ENCODE peak calls at places on chromosomes 7 and 10, in eight cellular contexts. C is OCI-LY7, K is HCT116, V is MM.1S, F is neural progenitor cell, Y is hepatocyte, G is GM23248, O is SK-N-SH. U is an unnamed sample.

GRCh38 chr7:15652776-15653290 is 33.6 kb downstream of the MEOX2 start:
- DNase-seq in C (no peak), K (no peak), V (no peak), F (no peak), Y (peak), G (no peak), O (no peak), U (no peak)

GRCh38 chr10:124093076-124093773 is at the start of gene CHST15:
- DNase-seq in C (peak), K (peak), V (peak), F (peak), Y (peak), G (peak), O (peak), U (peak)

GRCh38 chr7:89798599-89798996 is 355.7 kb upstream of the STEAP1 start:
- DNase-seq in C (no peak), K (no peak), V (no peak), F (no peak), Y (no peak), G (no peak), O (no peak), U (no peak)

GRCh38 chr10:29649561-29650551 is 15.1 kb upstream of the SVIL start:
- DNase-seq in C (no peak), K (no peak), V (no peak), F (no peak), Y (no peak), G (peak), O (no peak), U (no peak)

GRCh38 chr7:1169409-1170368 is 9.7 kb upstream of the ZFAND2A start:
- DNase-seq in C (peak), K (no peak), V (peak), F (peak), Y (peak), G (peak), O (peak), U (peak)

GRCh38 chr7:99141756-99142726 is 1.9 kb downstream of the SMURF1 start:
- DNase-seq in C (peak), K (no peak), V (no peak), F (peak), Y (peak), G (peak), O (peak), U (peak)

GRCh38 chr7:155422151-155422550 is 35.8 kb upstream of the EN2 start:
- DNase-seq in C (no peak), K (no peak), V (no peak), F (no peak), Y (no peak), G (no peak), O (no peak), U (no peak)

GRCh38 chr10:93710333-93710909 is 8.0 kb upstream of the FRA10AC1 start:
- DNase-seq in C (no peak), K (no peak), V (no peak), F (no peak), Y (no peak), G (no peak), O (peak), U (no peak)

GRCh38 chr10:29379208-29379607 is 90.3 kb downstream of the LYZL1 start:
- DNase-seq in C (no peak), K (no peak), V (no peak), F (no peak), Y (no peak), G (no peak), O (no peak), U (no peak)

GRCh38 chr10:4034907-4035581 is 250.0 kb upstream of the KLF6 start:
- DNase-seq in C (no peak), K (no peak), V (no peak), F (no peak), Y (peak), G (peak), O (no peak), U (no peak)

GRCh38 chr7:88546808-88547207 is 212.7 kb upstream of the ZNF804B start:
- DNase-seq in C (peak), K (peak), V (peak), F (peak), Y (peak), G (peak), O (peak), U (peak)

GRCh38 chr10:3538291-3538849 is 246.6 kb downstream of the KLF6 start:
- DNase-seq in C (no peak), K (no peak), V (no peak), F (no peak), Y (no peak), G (peak), O (no peak), U (no peak)

GRCh38 chr10:82084496-82084895 is 209.5 kb downstream of the NRG3 start:
- DNase-seq in C (no peak), K (no peak), V (no peak), F (no peak), Y (no peak), G (no peak), O (no peak), U (no peak)

GRCh38 chr7:37128644-37129043 is 320.0 kb downstream of the ELMO1 start:
- DNase-seq in C (no peak), K (no peak), V (no peak), F (no peak), Y (no peak), G (no peak), O (no peak), U (no peak)

GRCh38 chr7:92435542-92435941 is 11.7 kb upstream of the GATAD1 start:
- DNase-seq in C (no peak), K (no peak), V (no peak), F (no peak), Y (no peak), G (no peak), O (no peak), U (no peak)

GRCh38 chr10:58956926-58957325 is 219.5 kb upstream of the PHYHIPL start:
- DNase-seq in C (no peak), K (peak), V (no peak), F (no peak), Y (no peak), G (peak), O (no peak), U (no peak)
- TF ChIP-seq EZH2phosphoT487 in C (no peak), K (no peak), V (no peak), F (no peak), Y (no peak), G (no peak), O (no peak), U (no peak)

DNA sequence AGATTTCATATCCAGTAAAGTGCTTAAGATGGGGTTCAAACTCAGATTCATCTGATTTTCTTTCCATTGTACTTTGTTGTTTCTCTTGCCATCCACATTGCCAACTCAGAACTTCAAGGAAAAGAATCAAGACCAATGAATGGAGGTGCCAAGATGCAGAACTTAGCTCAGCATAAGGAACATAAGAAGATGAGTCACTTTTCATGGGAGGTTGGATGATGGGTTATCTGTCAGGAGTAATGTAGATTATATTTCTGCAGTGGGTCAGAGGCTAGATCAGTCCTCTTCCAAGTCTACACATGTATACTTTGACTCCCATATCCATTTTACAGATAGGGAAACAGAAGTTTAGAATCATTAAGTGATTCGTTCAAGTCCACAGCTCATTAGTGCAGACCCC is 14.2 kb upstream of the ADD3 start:
- DNase-seq in C (no peak), K (no peak), V (no peak), F (no peak), Y (no peak), G (no peak), O (no peak), U (no peak)
- TF ChIP-seq EZH2phosphoT487 in C (no peak), K (no peak), V (no peak), F (no peak), Y (no peak), G (no peak), O (no peak), U (no peak)

DNA sequence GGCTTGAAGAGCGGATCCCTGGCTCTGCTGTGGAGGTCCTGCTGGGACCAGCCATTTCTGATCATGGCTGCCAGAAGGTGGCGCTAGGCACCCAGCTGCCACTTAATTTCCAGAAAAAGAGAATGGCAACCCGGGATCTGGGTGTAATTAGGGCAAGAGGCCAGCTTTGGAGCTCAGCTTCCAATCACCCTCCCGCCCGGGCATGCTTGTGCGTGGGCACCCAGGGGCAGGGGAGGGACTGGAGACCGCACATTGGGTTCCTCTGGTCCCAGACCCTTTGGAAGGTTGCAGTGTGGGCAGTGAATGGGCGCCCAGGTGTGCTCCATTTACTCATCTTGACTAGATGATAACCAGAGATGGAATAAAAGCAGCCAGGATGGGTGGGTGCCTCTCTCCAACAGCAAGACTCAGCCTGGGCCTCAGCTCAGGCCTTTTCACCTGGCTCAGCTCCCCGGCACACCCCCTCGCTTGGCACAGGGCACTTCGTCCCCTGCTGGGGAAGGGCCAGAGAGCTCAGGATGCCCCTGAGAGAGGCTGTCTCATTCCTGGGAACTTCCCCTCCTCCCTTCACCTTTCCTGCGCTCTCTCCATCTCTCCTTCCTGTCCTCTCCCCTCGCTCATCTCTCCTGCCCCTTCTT is 14.7 kb downstream of the FAM241B start:
- DNase-seq in C (peak), K (peak), V (no peak), F (peak), Y (peak), G (peak), O (peak), U (peak)
- TF ChIP-seq EZH2phosphoT487 in C (no peak), K (no peak), V (no peak), F (no peak), Y (no peak), G (no peak), O (no peak), U (no peak)

DNA sequence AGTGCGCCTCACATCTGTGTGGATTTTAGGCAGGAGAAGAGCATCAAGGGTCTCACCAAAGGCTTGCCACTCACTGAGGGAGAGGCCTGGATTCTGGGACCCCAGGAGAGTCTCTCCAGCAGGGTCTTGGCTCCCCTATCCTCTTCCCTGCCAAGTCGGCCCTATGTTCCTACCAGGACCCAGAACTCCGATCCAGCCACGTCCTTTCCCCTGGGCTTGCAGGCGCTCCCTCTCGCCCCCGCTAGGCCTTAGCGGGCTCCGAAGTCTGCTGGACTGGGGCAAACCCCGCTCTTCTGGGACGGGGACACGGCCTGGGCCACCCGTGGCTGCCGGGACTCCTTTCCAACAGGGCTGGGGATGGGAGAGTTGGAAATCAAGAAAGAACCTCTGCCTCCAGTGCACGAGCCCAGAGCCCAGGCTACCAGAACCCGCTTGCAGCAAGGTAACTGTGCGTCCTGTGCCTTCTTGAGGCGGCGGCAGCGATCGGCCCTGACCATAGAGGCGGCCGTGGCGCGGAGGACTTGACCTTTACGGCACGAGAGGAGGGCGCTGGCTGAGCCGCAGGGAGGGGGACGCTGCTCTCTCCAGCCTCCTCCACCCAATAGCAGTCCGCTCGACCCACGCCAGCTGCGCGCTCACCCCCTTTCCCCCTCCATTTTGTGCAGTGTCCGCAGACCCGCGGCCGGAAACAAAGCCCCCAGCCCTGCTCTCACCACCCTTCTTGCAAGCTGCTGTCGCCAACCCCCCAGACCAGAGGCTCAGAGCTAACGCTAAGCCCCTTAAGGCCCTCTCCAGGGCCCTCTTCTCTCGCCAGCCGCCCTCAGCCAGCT is 6.9 kb upstream of the HOXA11 start:
- DNase-seq in C (no peak), K (no peak), V (no peak), F (no peak), Y (no peak), G (no peak), O (no peak), U (peak)
- TF ChIP-seq EZH2phosphoT487 in C (no peak), K (no peak), V (no peak), F (peak), Y (no peak), G (no peak), O (no peak), U (peak)

GRCh38 chr7:47383064-47383463 is 198.8 kb downstream of the TNS3 start:
- DNase-seq in C (no peak), K (no peak), V (no peak), F (no peak), Y (no peak), G (peak), O (no peak), U (no peak)
- TF ChIP-seq EZH2phosphoT487 in C (no peak), K (no peak), V (no peak), F (no peak), Y (no peak), G (no peak), O (no peak), U (no peak)

GRCh38 chr7:68038621-68039314 is 1042.1 kb downstream of the TYW1 start:
- DNase-seq in C (no peak), K (no peak), V (no peak), F (no peak), Y (peak), G (peak), O (no peak), U (no peak)
- TF ChIP-seq EZH2phosphoT487 in C (no peak), K (no peak), V (no peak), F (no peak), Y (no peak), G (no peak), O (no peak), U (no peak)

GRCh38 chr7:142506601-142507000 is 242.7 kb upstream of the PRSS1 start:
- DNase-seq in C (no peak), K (no peak), V (no peak), F (no peak), Y (no peak), G (no peak), O (no peak), U (no peak)

GRCh38 chr7:142507799-142508198 is 241.5 kb upstream of the PRSS1 start:
- DNase-seq in C (no peak), K (no peak), V (no peak), F (no peak), Y (no peak), G (no peak), O (no peak), U (no peak)

GRCh38 chr7:142513221-142513955 is 235.9 kb upstream of the PRSS1 start:
- DNase-seq in C (no peak), K (no peak), V (no peak), F (no peak), Y (no peak), G (peak), O (no peak), U (no peak)

GRCh38 chr7:142511801-142512200 is 237.5 kb upstream of the PRSS1 start:
- DNase-seq in C (no peak), K (no peak), V (no peak), F (no peak), Y (no peak), G (no peak), O (no peak), U (no peak)

DNA sequence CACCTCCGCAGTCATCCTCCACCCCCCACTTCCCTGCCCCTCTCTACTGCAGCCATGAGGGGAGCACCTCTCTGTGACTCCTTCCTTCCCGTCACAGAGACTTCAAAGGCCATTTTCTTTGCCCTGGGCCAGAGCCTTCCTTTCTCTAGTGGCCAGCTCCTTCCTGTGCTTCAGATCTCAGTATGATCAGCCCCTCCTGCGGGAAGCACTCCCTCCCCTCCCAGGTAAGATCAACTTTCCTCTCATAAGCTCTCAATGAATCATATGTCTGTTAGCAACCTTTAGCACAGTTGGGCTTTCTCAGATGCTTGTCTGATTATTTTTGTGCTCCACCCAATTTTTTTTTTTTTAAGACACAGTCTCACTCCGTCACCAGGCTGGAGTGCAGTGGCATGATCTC is 241.0 kb upstream of the PRSS1 start:
- DNase-seq in C (no peak), K (peak), V (no peak), F (no peak), Y (peak), G (no peak), O (no peak), U (no peak)
- TF ChIP-seq EZH2phosphoT487 in C (no peak), K (no peak), V (no peak), F (no peak), Y (no peak), G (no peak), O (no peak), U (no peak)

DNA sequence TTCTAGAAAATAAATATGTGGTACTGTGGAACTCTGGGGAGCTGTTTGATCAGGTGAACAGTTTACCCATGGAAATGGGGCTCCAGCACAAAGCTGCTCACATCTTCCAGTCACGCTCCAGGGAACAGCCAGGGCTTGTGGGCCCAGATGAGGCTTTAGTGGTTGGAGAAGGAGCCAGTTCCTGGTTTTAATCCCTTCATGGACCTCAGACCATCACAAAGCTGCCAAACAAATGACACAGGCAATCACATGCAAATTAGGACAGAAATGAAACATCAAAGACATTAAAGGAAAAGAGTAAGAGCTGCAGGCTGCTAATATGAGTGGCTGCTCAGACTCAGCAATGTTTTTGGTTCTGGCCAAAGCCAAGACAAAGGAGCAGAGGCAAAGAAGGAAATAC is 2.2 kb upstream of the ATP6V0E2 start:
- DNase-seq in C (no peak), K (no peak), V (no peak), F (no peak), Y (no peak), G (no peak), O (no peak), U (no peak)
- TF ChIP-seq EZH2phosphoT487 in C (no peak), K (no peak), V (no peak), F (no peak), Y (no peak), G (no peak), O (no peak), U (no peak)

GRCh38 chr10:88525371-88526079 is 57.6 kb downstream of the RNLS start:
- DNase-seq in C (no peak), K (peak), V (no peak), F (no peak), Y (peak), G (peak), O (no peak), U (no peak)
- TF ChIP-seq EZH2phosphoT487 in C (no peak), K (no peak), V (no peak), F (no peak), Y (no peak), G (no peak), O (no peak), U (no peak)

GRCh38 chr10:79014796-79015195 is 54.0 kb upstream of the ZMIZ1 start:
- DNase-seq in C (no peak), K (no peak), V (no peak), F (no peak), Y (no peak), G (no peak), O (no peak), U (no peak)

GRCh38 chr10:79017882-79018550 is 50.8 kb upstream of the ZMIZ1 start:
- DNase-seq in C (no peak), K (no peak), V (no peak), F (no peak), Y (no peak), G (no peak), O (no peak), U (no peak)

GRCh38 chr10:79012567-79012966 is 56.2 kb upstream of the ZMIZ1 start:
- DNase-seq in C (no peak), K (no peak), V (no peak), F (no peak), Y (no peak), G (no peak), O (no peak), U (no peak)

GRCh38 chr10:79009144-79009543 is 59.6 kb upstream of the ZMIZ1 start:
- DNase-seq in C (no peak), K (no peak), V (no peak), F (peak), Y (no peak), G (no peak), O (no peak), U (no peak)

GRCh38 chr10:79013406-79013805 is 55.4 kb upstream of the ZMIZ1 start:
- DNase-seq in C (no peak), K (no peak), V (no peak), F (no peak), Y (no peak), G (no peak), O (no peak), U (no peak)
- TF ChIP-seq EZH2phosphoT487 in C (no peak), K (no peak), V (no peak), F (no peak), Y (no peak), G (no peak), O (no peak), U (no peak)

U was measured in GM23338.